ENCODE peak calls at places on chromosomes 12 and 14, in eight cellular contexts. One of them, this sample, is unnamed.

GRCh38 chr12:102526701-102527100 is 46.3 kb upstream of the IGF1 start:
- DNase-seq in ovary: no peak
- DNase-seq in GM23248: peak; percentile 62
- DNase-seq in CD8-positive, alpha-beta T cell: no peak
- DNase-seq in IMR-90: peak; percentile 57
- DNase-seq in endodermal cell: no peak
- DNase-seq in SK-N-SH: no peak
- DNase-seq in heart right ventricle: no peak
- DNase-seq in this sample: peak; percentile 50

GRCh38 chr12:94266390-94266789 is 118.0 kb downstream of the PLXNC1 start:
- DNase-seq in heart right ventricle: no peak
- DNase-seq in SK-N-SH: no peak
- DNase-seq in GM23248: peak; percentile 64
- DNase-seq in CD8-positive, alpha-beta T cell: no peak
- DNase-seq in endodermal cell: peak; percentile 49
- DNase-seq in ovary: no peak
- DNase-seq in IMR-90: no peak
- DNase-seq in this sample: no peak

GRCh38 chr14:93734086-93734822 is 54.0 kb downstream of the PRIMA1 start:
- DNase-seq in CD8-positive, alpha-beta T cell: no peak
- DNase-seq in GM23248: no peak
- DNase-seq in ovary: no peak
- DNase-seq in endodermal cell: peak; percentile 88
- DNase-seq in SK-N-SH: peak; percentile 92
- DNase-seq in heart right ventricle: no peak
- DNase-seq in IMR-90: no peak
- DNase-seq in this sample: peak; percentile 71

GRCh38 chr12:104424955-104425354 is 31.8 kb upstream of the CHST11 start:
- DNase-seq in heart right ventricle: no peak
- DNase-seq in endodermal cell: no peak
- DNase-seq in ovary: no peak
- DNase-seq in CD8-positive, alpha-beta T cell: no peak
- DNase-seq in GM23248: no peak
- DNase-seq in IMR-90: no peak
- DNase-seq in SK-N-SH: no peak
- DNase-seq in this sample: no peak

GRCh38 chr14:61839452-61839851 is 77.2 kb downstream of the SNAPC1 start:
- DNase-seq in GM23248: peak; percentile 74
- DNase-seq in heart right ventricle: peak; percentile 8
- DNase-seq in IMR-90: peak; percentile 72
- DNase-seq in endodermal cell: no peak
- DNase-seq in CD8-positive, alpha-beta T cell: no peak
- DNase-seq in ovary: no peak
- DNase-seq in SK-N-SH: no peak
- DNase-seq in this sample: no peak

GRCh38 chr12:1872448-1872847 is 46.0 kb downstream of the CACNA2D4 start:
- DNase-seq in SK-N-SH: no peak
- DNase-seq in CD8-positive, alpha-beta T cell: no peak
- DNase-seq in endodermal cell: no peak
- DNase-seq in ovary: no peak
- DNase-seq in heart right ventricle: no peak
- DNase-seq in GM23248: no peak
- DNase-seq in IMR-90: no peak
- DNase-seq in this sample: no peak

GRCh38 chr14:81529391-81529790 is 4.3 kb downstream of the SEL1L start:
- DNase-seq in SK-N-SH: no peak
- DNase-seq in IMR-90: peak; percentile 63
- DNase-seq in GM23248: peak; percentile 61
- DNase-seq in heart right ventricle: no peak
- DNase-seq in ovary: no peak
- DNase-seq in CD8-positive, alpha-beta T cell: no peak
- DNase-seq in endodermal cell: no peak
- DNase-seq in this sample: no peak

GRCh38 chr14:23061995-23062394 is 4.7 kb upstream of the CDH24 start:
- DNase-seq in CD8-positive, alpha-beta T cell: no peak
- DNase-seq in ovary: peak; percentile 82
- DNase-seq in SK-N-SH: no peak
- DNase-seq in endodermal cell: no peak
- DNase-seq in heart right ventricle: peak; percentile 63
- DNase-seq in IMR-90: peak; percentile 95
- DNase-seq in GM23248: peak; percentile 89
- DNase-seq in this sample: peak; percentile 99

GRCh38 chr12:120439646-120440247 is 1.8 kb downstream of the COX6A1 start:
- DNase-seq in endodermal cell: peak; percentile 95
- DNase-seq in heart right ventricle: peak; percentile 55
- DNase-seq in IMR-90: peak; percentile 54
- DNase-seq in GM23248: peak; percentile 76
- DNase-seq in ovary: peak; percentile 20
- DNase-seq in CD8-positive, alpha-beta T cell: peak; percentile 85
- DNase-seq in SK-N-SH: peak; percentile 89
- DNase-seq in this sample: peak; percentile 89

GRCh38 chr12:93231938-93232337 is 145.8 kb upstream of the NUDT4 start:
- DNase-seq in SK-N-SH: no peak
- DNase-seq in ovary: no peak
- DNase-seq in CD8-positive, alpha-beta T cell: no peak
- DNase-seq in IMR-90: no peak
- DNase-seq in endodermal cell: no peak
- DNase-seq in heart right ventricle: no peak
- DNase-seq in GM23248: no peak
- DNase-seq in this sample: no peak

GRCh38 chr14:100622708-100623485 is 35.7 kb upstream of the BEGAIN start:
- DNase-seq in CD8-positive, alpha-beta T cell: no peak
- DNase-seq in heart right ventricle: no peak
- DNase-seq in GM23248: no peak
- DNase-seq in SK-N-SH: no peak
- DNase-seq in ovary: no peak
- DNase-seq in endodermal cell: no peak
- DNase-seq in IMR-90: no peak
- DNase-seq in this sample: peak; percentile 14

GRCh38 chr14:104030958-104031357 is 54.5 kb upstream of the ASPG start:
- DNase-seq in endodermal cell: no peak
- DNase-seq in GM23248: no peak
- DNase-seq in CD8-positive, alpha-beta T cell: no peak
- DNase-seq in SK-N-SH: no peak
- DNase-seq in IMR-90: no peak
- DNase-seq in ovary: no peak
- DNase-seq in heart right ventricle: no peak
- DNase-seq in this sample: no peak

GRCh38 chr12:8698132-8698829 is 490 bp downstream of the RIMKLB start:
- DNase-seq in CD8-positive, alpha-beta T cell: peak; percentile 45
- DNase-seq in GM23248: peak; percentile 86
- DNase-seq in endodermal cell: peak; percentile 91
- DNase-seq in heart right ventricle: peak; percentile 58
- DNase-seq in IMR-90: peak; percentile 16
- DNase-seq in SK-N-SH: peak; percentile 86
- DNase-seq in ovary: peak; percentile 57
- DNase-seq in this sample: peak; percentile 92

GRCh38 chr12:247271-247670 is 15.4 kb downstream of the SLC6A13 start:
- DNase-seq in CD8-positive, alpha-beta T cell: no peak
- DNase-seq in IMR-90: no peak
- DNase-seq in endodermal cell: no peak
- DNase-seq in ovary: no peak
- DNase-seq in SK-N-SH: no peak
- DNase-seq in heart right ventricle: no peak
- DNase-seq in GM23248: no peak
- DNase-seq in this sample: no peak

GRCh38 chr12:26878661-26879119 is 45.7 kb upstream of the ITPR2 start:
- DNase-seq in GM23248: no peak
- DNase-seq in CD8-positive, alpha-beta T cell: no peak
- DNase-seq in endodermal cell: no peak
- DNase-seq in IMR-90: no peak
- DNase-seq in heart right ventricle: peak; percentile 85
- DNase-seq in ovary: peak; percentile 49
- DNase-seq in SK-N-SH: peak; percentile 22
- DNase-seq in this sample: peak; percentile 76
- H3K27ac ChIP-seq in GM23248: no peak overlapping the region
- H3K27ac ChIP-seq in CD8-positive, alpha-beta T cell: no peak overlapping the region
- H3K27ac ChIP-seq in endodermal cell: no peak overlapping the region
- H3K27ac ChIP-seq in IMR-90: no peak overlapping the region
- H3K27ac ChIP-seq in heart right ventricle: peak overlapping the region; percentile 64
- H3K27ac ChIP-seq in ovary: no peak overlapping the region
- H3K27ac ChIP-seq in SK-N-SH: no peak overlapping the region
- H3K27ac ChIP-seq in this sample: no peak overlapping the region

GRCh38 chr12:114408881-114409795 is 3.2 kb upstream of the TBX5 start:
- DNase-seq in ovary: no peak
- DNase-seq in SK-N-SH: no peak
- DNase-seq in GM23248: peak; percentile 87
- DNase-seq in heart right ventricle: peak; percentile 31
- DNase-seq in CD8-positive, alpha-beta T cell: no peak
- DNase-seq in IMR-90: peak; percentile 79
- DNase-seq in endodermal cell: peak; percentile 87
- DNase-seq in this sample: peak; percentile 76
- H3K27ac ChIP-seq in ovary: no peak overlapping the region
- H3K27ac ChIP-seq in SK-N-SH: no peak overlapping the region
- H3K27ac ChIP-seq in GM23248: peak overlapping the region; percentile 95
- H3K27ac ChIP-seq in heart right ventricle: peak overlapping the region; percentile 65
- H3K27ac ChIP-seq in CD8-positive, alpha-beta T cell: no peak overlapping the region
- H3K27ac ChIP-seq in IMR-90: peak overlapping the region; percentile 100
- H3K27ac ChIP-seq in endodermal cell: no peak overlapping the region
- H3K27ac ChIP-seq in this sample: no peak overlapping the region

DNA sequence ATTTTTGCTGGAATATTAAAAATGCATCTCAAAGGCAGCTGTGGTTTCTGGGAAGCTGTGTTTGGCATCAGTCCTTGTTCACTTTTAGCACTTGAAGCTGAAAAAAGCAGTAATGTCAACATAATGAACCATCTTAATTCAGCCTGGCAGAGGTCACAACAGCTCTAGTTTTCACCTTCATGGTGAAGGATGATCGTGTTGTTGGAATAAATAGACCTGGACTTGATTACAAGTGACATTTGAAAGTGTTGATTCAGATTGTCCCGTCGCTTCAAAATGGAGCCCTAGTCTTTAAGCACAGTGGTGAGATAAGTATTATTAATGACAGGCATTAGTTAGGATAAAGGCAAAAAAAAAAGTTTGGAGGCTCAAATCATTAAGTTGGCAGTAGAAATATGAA is 53.6 kb upstream of the MMP17 start:
- DNase-seq in SK-N-SH: no peak
- DNase-seq in endodermal cell: no peak
- DNase-seq in IMR-90: no peak
- DNase-seq in ovary: no peak
- DNase-seq in CD8-positive, alpha-beta T cell: no peak
- DNase-seq in heart right ventricle: no peak
- DNase-seq in GM23248: no peak
- DNase-seq in this sample: no peak
- H3K27ac ChIP-seq in SK-N-SH: no peak overlapping the region
- H3K27ac ChIP-seq in endodermal cell: no peak overlapping the region
- H3K27ac ChIP-seq in IMR-90: no peak overlapping the region
- H3K27ac ChIP-seq in ovary: no peak overlapping the region
- H3K27ac ChIP-seq in CD8-positive, alpha-beta T cell: no peak overlapping the region
- H3K27ac ChIP-seq in heart right ventricle: peak overlapping the region; percentile 22
- H3K27ac ChIP-seq in GM23248: no peak overlapping the region
- H3K27ac ChIP-seq in this sample: no peak overlapping the region

GRCh38 chr14:90740946-90741681 is 75.1 kb downstream of the TTC7B start:
- DNase-seq in IMR-90: no peak
- DNase-seq in GM23248: no peak
- DNase-seq in CD8-positive, alpha-beta T cell: no peak
- DNase-seq in endodermal cell: no peak
- DNase-seq in ovary: no peak
- DNase-seq in SK-N-SH: no peak
- DNase-seq in heart right ventricle: no peak
- DNase-seq in this sample: no peak

GRCh38 chr14:90741682-90741946 is 74.6 kb downstream of the TTC7B start:
- DNase-seq in CD8-positive, alpha-beta T cell: no peak
- DNase-seq in SK-N-SH: no peak
- DNase-seq in IMR-90: no peak
- DNase-seq in heart right ventricle: no peak
- DNase-seq in ovary: no peak
- DNase-seq in endodermal cell: no peak
- DNase-seq in GM23248: no peak
- DNase-seq in this sample: no peak

GRCh38 chr14:90742252-90742651 is 74.0 kb downstream of the TTC7B start:
- DNase-seq in heart right ventricle: no peak
- DNase-seq in endodermal cell: no peak
- DNase-seq in CD8-positive, alpha-beta T cell: no peak
- DNase-seq in SK-N-SH: no peak
- DNase-seq in GM23248: no peak
- DNase-seq in IMR-90: no peak
- DNase-seq in ovary: no peak
- DNase-seq in this sample: no peak

GRCh38 chr14:90742709-90743108 is 73.5 kb downstream of the TTC7B start:
- DNase-seq in heart right ventricle: no peak
- DNase-seq in CD8-positive, alpha-beta T cell: no peak
- DNase-seq in ovary: no peak
- DNase-seq in endodermal cell: no peak
- DNase-seq in IMR-90: no peak
- DNase-seq in SK-N-SH: no peak
- DNase-seq in GM23248: no peak
- DNase-seq in this sample: no peak

GRCh38 chr14:90743826-90744225 is 72.4 kb downstream of the TTC7B start:
- DNase-seq in ovary: no peak
- DNase-seq in IMR-90: no peak
- DNase-seq in SK-N-SH: no peak
- DNase-seq in GM23248: no peak
- DNase-seq in CD8-positive, alpha-beta T cell: no peak
- DNase-seq in endodermal cell: no peak
- DNase-seq in heart right ventricle: no peak
- DNase-seq in this sample: no peak
- H3K27ac ChIP-seq in ovary: peak overlapping the region; percentile 64
- H3K27ac ChIP-seq in IMR-90: no peak overlapping the region
- H3K27ac ChIP-seq in SK-N-SH: peak overlapping the region; percentile 17
- H3K27ac ChIP-seq in GM23248: no peak overlapping the region
- H3K27ac ChIP-seq in CD8-positive, alpha-beta T cell: no peak overlapping the region
- H3K27ac ChIP-seq in endodermal cell: no peak overlapping the region
- H3K27ac ChIP-seq in heart right ventricle: peak overlapping the region; percentile 57
- H3K27ac ChIP-seq in this sample: no peak overlapping the region

GRCh38 chr12:98595152-98595988 is 1.9 kb downstream of the SLC25A3 start:
- DNase-seq in SK-N-SH: no peak
- DNase-seq in CD8-positive, alpha-beta T cell: peak; percentile 48
- DNase-seq in GM23248: peak; percentile 75
- DNase-seq in IMR-90: peak; percentile 79
- DNase-seq in ovary: no peak
- DNase-seq in endodermal cell: peak; percentile 17
- DNase-seq in heart right ventricle: no peak
- DNase-seq in this sample: no peak
- H3K27ac ChIP-seq in SK-N-SH: peak overlapping the region; percentile 81
- H3K27ac ChIP-seq in CD8-positive, alpha-beta T cell: peak overlapping the region; percentile 92
- H3K27ac ChIP-seq in GM23248: peak overlapping the region; percentile 86
- H3K27ac ChIP-seq in IMR-90: peak overlapping the region; percentile 42
- H3K27ac ChIP-seq in ovary: no peak overlapping the region
- H3K27ac ChIP-seq in endodermal cell: no peak overlapping the region
- H3K27ac ChIP-seq in heart right ventricle: peak overlapping the region; percentile 99
- H3K27ac ChIP-seq in this sample: peak overlapping the region; percentile 95

GRCh38 chr12:71646512-71646911 is 17.1 kb downstream of the ZFC3H1 start:
- DNase-seq in GM23248: no peak
- DNase-seq in endodermal cell: no peak
- DNase-seq in IMR-90: no peak
- DNase-seq in ovary: no peak
- DNase-seq in CD8-positive, alpha-beta T cell: no peak
- DNase-seq in heart right ventricle: no peak
- DNase-seq in SK-N-SH: no peak
- DNase-seq in this sample: no peak
- H3K27ac ChIP-seq in GM23248: no peak overlapping the region
- H3K27ac ChIP-seq in endodermal cell: no peak overlapping the region
- H3K27ac ChIP-seq in IMR-90: no peak overlapping the region
- H3K27ac ChIP-seq in ovary: no peak overlapping the region
- H3K27ac ChIP-seq in CD8-positive, alpha-beta T cell: no peak overlapping the region
- H3K27ac ChIP-seq in heart right ventricle: no peak overlapping the region
- H3K27ac ChIP-seq in SK-N-SH: no peak overlapping the region
- H3K27ac ChIP-seq in this sample: peak overlapping the region; percentile 15

GRCh38 chr14:96805906-96806305 is 8.7 kb downstream of the VRK1 start:
- DNase-seq in GM23248: no peak
- DNase-seq in IMR-90: no peak
- DNase-seq in endodermal cell: no peak
- DNase-seq in ovary: no peak
- DNase-seq in CD8-positive, alpha-beta T cell: no peak
- DNase-seq in heart right ventricle: peak; percentile 24
- DNase-seq in SK-N-SH: no peak
- DNase-seq in this sample: no peak
- H3K27ac ChIP-seq in GM23248: no peak overlapping the region
- H3K27ac ChIP-seq in IMR-90: no peak overlapping the region
- H3K27ac ChIP-seq in endodermal cell: no peak overlapping the region
- H3K27ac ChIP-seq in ovary: no peak overlapping the region
- H3K27ac ChIP-seq in CD8-positive, alpha-beta T cell: no peak overlapping the region
- H3K27ac ChIP-seq in heart right ventricle: no peak overlapping the region
- H3K27ac ChIP-seq in SK-N-SH: no peak overlapping the region
- H3K27ac ChIP-seq in this sample: no peak overlapping the region